ENCODE peak calls at places on chromosome 6, in five cellular contexts. I is nucleus accumbens; B is colonic mucosa; F is neural crest cell; C is central memory CD4-positive, alpha-beta T cell. Z is an unnamed sample.

GRCh38 chr6:167576798-167577528 is 249.7 kb upstream of the AFDN start:
- DNase-seq in B (peak), F (no peak), C (no peak), I (no peak), Z (no peak)

GRCh38 chr6:152723398-152723797 is 25.7 kb downstream of the MYCT1 start:
- DNase-seq in C (no peak), I (no peak), B (no peak), F (no peak), Z (no peak)

GRCh38 chr6:21085206-21085605 is 508.3 kb upstream of the SOX4 start:
- DNase-seq in F (no peak), C (no peak), I (no peak), B (no peak), Z (no peak)

GRCh38 chr6:75601608-75602163 is at the start of gene SENP6:
- DNase-seq in F (peak), I (peak), C (peak), B (peak), Z (peak)

GRCh38 chr6:123616942-123617341 is 19.8 kb downstream of the TRDN start:
- DNase-seq in B (no peak), I (no peak), C (no peak), F (no peak), Z (no peak)

GRCh38 chr6:36492621-36493020 is 49.8 kb downstream of the KCTD20 start:
- DNase-seq in B (no peak), C (no peak), F (no peak), I (no peak), Z (no peak)

GRCh38 chr6:98657764-98658163 is 176.6 kb upstream of the POU3F2 start:
- DNase-seq in B (peak), F (peak), C (no peak), I (no peak), Z (no peak)

GRCh38 chr6:2839195-2839981 is 2.3 kb downstream of the SERPINB1 start:
- DNase-seq in F (no peak), C (no peak), I (no peak), B (no peak), Z (no peak)

GRCh38 chr6:8110117-8110721 is 7.9 kb upstream of the EEF1E1 start:
- DNase-seq in C (no peak), B (no peak), I (no peak), F (no peak), Z (no peak)

GRCh38 chr6:111228094-111228493 is 140.8 kb downstream of the SLC16A10 start:
- DNase-seq in B (no peak), F (no peak), C (no peak), I (no peak), Z (no peak)

GRCh38 chr6:14452567-14453527 is 335.3 kb downstream of the CD83 start:
- DNase-seq in C (peak), B (no peak), I (no peak), F (no peak), Z (no peak)

GRCh38 chr6:7136859-7137334 is 29.1 kb downstream of the RREB1 start:
- DNase-seq in B (no peak), F (no peak), C (no peak), I (no peak), Z (no peak)

GRCh38 chr6:134123666-134124208 is 71.3 kb upstream of the SLC2A12 start:
- DNase-seq in B (no peak), F (no peak), C (peak), I (no peak), Z (no peak)

GRCh38 chr6:92820531-92820930 is 598.8 kb downstream of the EPHA7 start:
- DNase-seq in B (no peak), F (no peak), I (no peak), C (no peak), Z (no peak)

GRCh38 chr6:30885999-30886896 is 1.9 kb downstream of the DDR1 start:
- DNase-seq in B (peak), C (no peak), F (peak), I (peak), Z (peak)

GRCh38 chr6:70175770-70176169 is 127.1 kb downstream of the COL9A1 start:
- DNase-seq in B (no peak), I (no peak), F (no peak), C (no peak), Z (no peak)

GRCh38 chr6:64811145-64811544 is 895.9 kb downstream of the EYS start:
- DNase-seq in F (no peak), I (no peak), B (no peak), C (no peak), Z (no peak)

GRCh38 chr6:73364121-73364520 is 1.7 kb downstream of the KHDC3L start:
- DNase-seq in B (no peak), I (no peak), F (no peak), C (no peak), Z (no peak)

GRCh38 chr6:118712955-118713354 is 61.6 kb upstream of the CEP85L start:
- DNase-seq in B (no peak), F (no peak), C (no peak), I (no peak), Z (no peak)